ENCODE peak calls at places on chromosomes 4 and X, in four cellular contexts. A, K, H and L are unnamed samples. For H3K4me1, the result is how much of the 10 kb centered on the place peaks cover.

GRCh38 chr4:137635596-137635995 is 103.3 kb upstream of the PCDH18 start:
- DNase-seq in A (no peak), K (no peak), H (peak), L (no peak)

GRCh38 chrX:71996826-71997225 is 86.2 kb downstream of the NHSL2 start:
- DNase-seq in A (no peak), K (peak), H (peak), L (no peak)

GRCh38 chr4:110663738-110664444 is 41.0 kb upstream of the PITX2 start:
- DNase-seq in A (peak), K (no peak), H (no peak), L (no peak)

GRCh38 chr4:13349096-13349495 is 135.0 kb downstream of the RAB28 start:
- DNase-seq in A (peak), K (no peak), H (no peak), L (no peak)

GRCh38 chrX:28391528-28391927 is 195.7 kb upstream of the IL1RAPL1 start:
- DNase-seq in A (no peak), K (no peak), H (no peak), L (no peak)

GRCh38 chr4:129899849-129900248 is 803.9 kb downstream of the C4orf33 start:
- DNase-seq in A (no peak), K (no peak), H (peak), L (no peak)

GRCh38 chrX:86806786-86807185 is 658.5 kb downstream of the DACH2 start:
- DNase-seq in A (peak), K (no peak), H (peak), L (no peak)

GRCh38 chr4:184891765-184892164 is 66.0 kb upstream of the ACSL1 start:
- DNase-seq in A (no peak), K (no peak), H (no peak), L (no peak)

GRCh38 chrX:107716045-107716684 is 59.4 kb downstream of the TSC22D3 start:
- DNase-seq in A (peak), K (no peak), H (peak), L (peak)

GRCh38 chr4:7330811-7331681 is 103.7 kb downstream of the PSAPL1 start:
- DNase-seq in A (no peak), K (no peak), H (no peak), L (no peak)

GRCh38 chrX:150984164-150984824 is 1.2 kb downstream of the HMGB3 start:
- DNase-seq in A (no peak), K (no peak), H (no peak), L (peak)

GRCh38 chrX:136694491-136695087 is 46.6 kb downstream of the CD40LG start:
- DNase-seq in A (peak), K (no peak), H (peak), L (peak)

GRCh38 chrX:23902419-23902818 is 5.3 kb downstream of the APOO start:
- DNase-seq in A (peak), K (no peak), H (peak), L (no peak)
- H3K4me1 ChIP-seq in A (under half), K (under half), H (under half), L (under half)

GRCh38 chrX:103376979-103377324 is 614 bp downstream of the BEX3 start:
- DNase-seq in A (peak), K (no peak), H (peak), L (no peak)

GRCh38 chrX:103378990-103379389 is 2.7 kb downstream of the BEX3 start:
- DNase-seq in A (peak), K (no peak), H (no peak), L (no peak)

GRCh38 chrX:103373581-103373980 is 2.8 kb upstream of the BEX3 start:
- DNase-seq in A (no peak), K (no peak), H (no peak), L (no peak)

GRCh38 chrX:103372886-103373285 is 3.5 kb upstream of the BEX3 start:
- DNase-seq in A (no peak), K (no peak), H (no peak), L (no peak)

GRCh38 chrX:103376118-103376978 is at the start of gene BEX3:
- DNase-seq in A (peak), K (peak), H (peak), L (no peak)
- H2BK5ac ChIP-seq in A (peak), K (peak), H (peak), L (no peak)

GRCh38 chr4:53920116-53920515 is 144.3 kb downstream of the CHIC2 start:
- DNase-seq in A (no peak), K (no peak), H (peak), L (no peak)

GRCh38 chr4:53917719-53918118 is 146.7 kb downstream of the CHIC2 start:
- DNase-seq in A (peak), K (no peak), H (no peak), L (no peak)

GRCh38 chr4:53920883-53921282 is 143.5 kb downstream of the CHIC2 start:
- DNase-seq in A (no peak), K (no peak), H (no peak), L (no peak)

GRCh38 chr4:53921856-53922255 is 142.5 kb downstream of the CHIC2 start:
- DNase-seq in A (no peak), K (no peak), H (peak), L (no peak)

GRCh38 chr4:53919605-53920004 is 144.8 kb downstream of the CHIC2 start:
- DNase-seq in A (no peak), K (no peak), H (no peak), L (no peak)
- H3K4me1 ChIP-seq in A (under half), K (under half), H (under half), L (under half)

GRCh38 chr4:95362906-95363578 is 185.7 kb downstream of the UNC5C start:
- DNase-seq in A (peak), K (no peak), H (peak), L (no peak)

GRCh38 chr4:95371457-95372179 is 177.2 kb downstream of the UNC5C start:
- DNase-seq in A (no peak), K (no peak), H (no peak), L (no peak)

GRCh38 chr4:95363966-95364365 is 184.8 kb downstream of the UNC5C start:
- DNase-seq in A (no peak), K (no peak), H (no peak), L (no peak)

GRCh38 chr4:95363579-95363965 is 185.2 kb downstream of the UNC5C start:
- DNase-seq in A (no peak), K (no peak), H (no peak), L (no peak)

DNA sequence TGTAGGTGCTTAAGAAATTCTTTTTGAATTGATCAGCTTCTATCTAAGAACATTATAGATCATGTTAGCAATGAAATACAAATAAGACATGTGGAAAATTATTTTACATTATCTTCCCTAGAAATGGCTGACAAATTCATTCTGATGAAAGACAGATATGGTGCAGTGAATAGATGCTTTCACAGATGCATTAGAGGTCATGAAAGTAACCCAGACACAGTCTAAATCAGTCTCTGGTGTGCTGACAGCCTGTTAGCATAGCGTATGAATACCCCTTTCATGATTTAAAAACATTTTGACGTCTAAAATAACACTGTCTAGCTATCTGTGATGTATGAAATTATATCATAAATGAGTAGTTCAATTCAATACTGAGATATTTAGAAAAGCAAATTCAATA is 180.9 kb downstream of the UNC5C start:
- DNase-seq in A (no peak), K (no peak), H (no peak), L (no peak)
- H2BK5ac ChIP-seq in A (no peak), K (no peak), H (no peak), L (no peak)

GRCh38 chr4:99822734-99823133 is 6.1 kb downstream of the DAPP1 start:
- DNase-seq in A (no peak), K (no peak), H (no peak), L (no peak)
- H3K4me1 ChIP-seq in A (under half), K (under half), H (under half), L (under half)

GRCh38 chr4:118849867-118850812 is 14.2 kb upstream of the SEC24D start:
- DNase-seq in A (peak), K (peak), H (peak), L (no peak)
- H2BK5ac ChIP-seq in A (peak), K (peak), H (no peak), L (no peak)

DNA sequence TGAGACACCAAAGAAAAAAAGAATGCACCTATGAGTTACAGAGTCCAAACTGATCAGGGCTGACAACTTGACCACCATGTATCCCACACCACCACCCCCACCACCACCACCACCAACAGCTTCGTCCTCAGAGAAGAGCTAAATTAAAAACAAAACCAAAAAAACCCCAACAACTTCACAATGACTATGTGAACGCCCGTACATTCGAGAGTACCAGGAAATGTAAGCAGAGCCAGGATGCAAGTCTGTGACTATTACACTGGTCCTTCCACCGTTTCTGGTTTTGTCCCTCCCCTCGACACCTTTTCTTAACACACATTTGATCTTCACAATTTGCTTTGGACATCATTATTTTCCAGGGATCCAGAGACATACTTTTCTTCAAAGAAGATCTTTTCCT is 51.0 kb downstream of the WFS1 start:
- DNase-seq in A (no peak), K (no peak), H (no peak), L (no peak)
- H3K4me1 ChIP-seq in A (under half), K (under half), H (under half), L (under half)

DNA sequence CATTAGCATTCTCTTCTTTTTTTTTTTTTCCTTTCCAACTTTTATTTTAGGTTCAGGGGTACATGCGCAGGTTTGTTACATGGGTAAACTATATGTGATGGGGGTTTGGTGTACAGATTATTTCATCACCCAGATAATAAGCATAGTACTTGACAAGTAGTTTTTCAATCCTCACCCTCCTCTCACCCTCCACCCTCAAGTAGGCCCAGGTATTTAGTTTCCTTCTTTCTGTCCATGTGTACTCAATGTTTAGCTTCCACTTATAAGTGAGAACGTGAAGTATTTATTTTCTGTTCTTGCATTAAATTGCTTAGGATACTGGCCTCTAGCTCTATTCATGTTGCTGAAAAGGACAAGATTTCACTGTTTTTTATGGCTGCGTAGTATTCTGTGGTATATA is 140.8 kb upstream of the PGRMC2 start:
- DNase-seq in A (no peak), K (no peak), H (no peak), L (no peak)
- H2BK5ac ChIP-seq in A (no peak), K (no peak), H (no peak), L (no peak)